ENCODE peak calls at places on chromosomes 7 and 10, in six cellular contexts. K, C, V, H, T and S are unnamed samples.

GRCh38 chr10:47165711-47166404 is 134.1 kb upstream of the GDF10 start:
- DNase-seq in K (peak; percentile 50), T (peak; percentile 70), V (no peak), C (no peak), H (no peak), S (no peak)

GRCh38 chr10:18254692-18255091 is 114.5 kb downstream of the CACNB2 start:
- DNase-seq in T (no peak), C (no peak), K (no peak), V (no peak), H (no peak), S (no peak)

GRCh38 chr7:106962751-106963150 is 81.8 kb upstream of the PRKAR2B start:
- DNase-seq in V (no peak), C (no peak), T (no peak), K (no peak), H (no peak), S (no peak)

GRCh38 chr7:94195201-94195600 is 191.0 kb upstream of the BET1 start:
- DNase-seq in T (no peak), V (no peak), K (no peak), H (no peak), C (no peak), S (no peak)

GRCh38 chr10:69961168-69961863 is 91.3 kb upstream of the MACROH2A2 start:
- DNase-seq in T (peak; percentile 38), K (no peak), H (no peak), V (no peak), C (no peak), S (no peak)

GRCh38 chr10:21364196-21365114 is 161.0 kb downstream of the SKIDA1 start:
- DNase-seq in H (peak; percentile 89), K (no peak), V (peak; percentile 32), T (peak; percentile 47), C (peak; percentile 99), S (peak; percentile 37)

GRCh38 chr7:142412551-142413193 is 154.8 kb upstream of the PRSS58 start:
- DNase-seq in H (peak; percentile 61), K (no peak), C (peak; percentile 73), V (peak; percentile 32), T (peak; percentile 52), S (peak; percentile 21)

GRCh38 chr7:40516376-40516775 is 381.6 kb downstream of the SUGCT start:
- DNase-seq in T (no peak), H (no peak), V (no peak), C (no peak), K (no peak), S (no peak)

GRCh38 chr7:127317447-127317961 is 64.8 kb upstream of the GRM8 start:
- DNase-seq in T (no peak), C (peak; percentile 3), V (no peak), H (peak; percentile 29), K (no peak), S (no peak)

GRCh38 chr7:51135576-51135975 is 181.0 kb downstream of the COBL start:
- DNase-seq in C (no peak), T (no peak), K (no peak), V (no peak), H (no peak), S (no peak)

GRCh38 chr10:66381045-66381444 is 544.8 kb upstream of the LRRTM3 start:
- DNase-seq in K (no peak), T (no peak), H (no peak), V (no peak), C (no peak), S (no peak)

GRCh38 chr7:92546856-92547497 is 18.4 kb downstream of the RBM48 start:
- DNase-seq in K (no peak), V (no peak), C (no peak), H (no peak), T (no peak), S (no peak)

GRCh38 chr10:75408512-75408881 is 6.9 kb upstream of the ZNF503 start:
- DNase-seq in T (no peak), K (peak; percentile 49), H (no peak), V (no peak), C (no peak), S (no peak)

GRCh38 chr10:69734797-69735468 is 66.8 kb upstream of the COL13A1 start:
- DNase-seq in H (no peak), K (no peak), C (no peak), V (no peak), T (no peak), S (no peak)

GRCh38 chr10:17428616-17429097 is 25.7 kb downstream of the ST8SIA6 start:
- DNase-seq in V (no peak), T (peak; percentile 71), K (peak; percentile 35), H (no peak), C (no peak), S (no peak)

GRCh38 chr10:32412499-32412853 is 33.5 kb upstream of the CCDC7 start:
- DNase-seq in H (peak; percentile 67), K (no peak), C (no peak), T (no peak), V (no peak), S (no peak)

GRCh38 chr10:22183771-22184466 is 33.9 kb downstream of the EBLN1 start:
- DNase-seq in T (no peak), V (no peak), C (no peak), H (no peak), K (no peak), S (peak; percentile 95)

GRCh38 chr10:63573068-63573697 is 52.0 kb downstream of the REEP3 start:
- DNase-seq in K (no peak), C (no peak), H (no peak), T (no peak), V (no peak), S (peak; percentile 72)

GRCh38 chr7:115924398-115924797 is 106.2 kb downstream of the TFEC start:
- DNase-seq in K (no peak), H (no peak), V (no peak), T (no peak), C (no peak), S (peak; percentile 3)

GRCh38 chr10:75399461-75400162 is 2.0 kb downstream of the ZNF503 start:
- DNase-seq in H (peak; percentile 71), K (peak; percentile 88), V (no peak), T (peak; percentile 89), C (peak; percentile 70), S (no peak)

GRCh38 chr10:6579193-6579903 is 728 bp downstream of the PRKCQ start:
- DNase-seq in H (no peak), C (peak; percentile 6), K (no peak), T (no peak), V (no peak), S (no peak)

GRCh38 chr10:66678521-66678920 is 247.3 kb upstream of the LRRTM3 start:
- DNase-seq in T (no peak), H (peak; percentile 66), K (no peak), C (no peak), V (no peak), S (no peak)

GRCh38 chr10:101050206-101051069 is 11.4 kb upstream of the KAZALD1 start:
- DNase-seq in C (peak; percentile 50), V (no peak), T (peak; percentile 89), K (peak; percentile 88), H (no peak), S (no peak)

GRCh38 chr7:134290286-134290685 is 26.4 kb downstream of the SLC35B4 start:
- DNase-seq in C (peak; percentile 64), V (no peak), H (peak; percentile 52), K (no peak), T (no peak), S (no peak)
- H3K4me3 ChIP-seq in C (no peak overlapping the region), V (no peak overlapping the region), H (no peak overlapping the region), K (no peak overlapping the region), T (no peak overlapping the region), S (no peak overlapping the region)

GRCh38 chr7:35854311-35854710 is 53.5 kb downstream of the SEPTIN7 start:
- DNase-seq in T (no peak), C (no peak), K (no peak), H (no peak), V (no peak), S (no peak)

GRCh38 chr7:35848728-35849127 is 47.9 kb downstream of the SEPTIN7 start:
- DNase-seq in K (no peak), C (no peak), H (no peak), V (no peak), T (no peak), S (no peak)

GRCh38 chr7:35846816-35847412 is 46.1 kb downstream of the SEPTIN7 start:
- DNase-seq in T (no peak), C (no peak), H (no peak), V (no peak), K (no peak), S (no peak)

GRCh38 chr7:35849954-35850353 is 49.1 kb downstream of the SEPTIN7 start:
- DNase-seq in H (no peak), K (no peak), C (no peak), T (no peak), V (no peak), S (no peak)

DNA sequence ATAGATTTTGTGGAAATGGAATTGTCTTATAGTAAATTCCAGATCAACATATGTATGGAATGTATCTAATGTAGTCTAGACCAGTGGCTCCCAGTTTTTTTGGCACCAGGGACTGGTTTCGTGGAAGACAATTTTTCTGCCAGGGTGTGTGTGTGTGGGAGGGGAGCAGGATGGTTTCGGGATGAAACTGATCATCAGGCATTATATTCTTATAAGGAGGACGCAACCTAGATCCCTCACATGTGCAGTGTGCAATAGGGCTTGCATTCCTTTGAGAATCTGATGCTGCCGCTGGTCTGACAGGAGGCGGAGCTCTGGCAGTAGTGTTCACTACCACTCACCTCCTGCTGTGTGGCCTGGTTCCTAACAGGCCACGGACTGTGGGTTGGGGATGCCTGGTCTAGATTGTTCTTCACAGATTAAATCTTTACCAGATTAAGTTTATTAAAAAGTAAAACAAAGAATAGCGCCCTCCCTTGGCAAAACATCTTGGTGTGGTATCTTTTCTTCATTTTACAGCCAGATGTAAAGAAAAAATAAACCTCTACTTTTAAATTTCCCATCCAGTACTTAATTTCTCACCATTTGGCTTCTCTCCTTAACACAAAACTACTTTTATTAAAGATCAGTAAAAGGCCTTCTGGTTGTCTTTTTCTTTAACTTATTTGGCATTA is 48.4 kb downstream of the SEPTIN7 start:
- DNase-seq in V (no peak), H (peak; percentile 33), C (no peak), T (no peak), K (no peak), S (no peak)
- TF ChIP-seq CTCF in V (no peak), H (no peak), C (no peak), T (no peak), K (no peak), S (no peak)

DNA sequence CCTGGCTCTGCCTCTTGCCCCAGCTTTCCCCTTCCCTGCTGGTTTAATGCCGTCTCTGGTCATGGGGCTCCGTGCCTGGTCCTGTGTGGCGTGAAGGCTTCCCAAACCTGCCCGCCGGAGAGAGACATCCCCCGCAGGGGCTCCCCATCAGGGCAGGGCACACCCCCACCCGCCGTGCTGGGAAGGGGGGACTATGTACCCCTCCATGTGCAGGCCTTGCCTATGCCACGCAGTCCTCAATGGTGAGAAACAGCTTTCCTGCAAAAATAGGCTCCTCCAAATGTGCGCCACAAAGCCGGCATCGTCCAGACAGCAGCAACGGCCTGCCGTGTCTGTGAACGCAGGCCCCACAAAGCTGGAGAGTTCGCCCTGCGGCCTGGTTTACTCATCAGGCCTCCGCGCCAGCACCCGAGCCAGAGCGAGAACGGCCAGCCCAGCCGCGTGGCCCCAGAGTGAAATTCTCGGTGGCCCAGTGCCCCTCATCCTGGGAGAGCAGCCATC is 313.4 kb downstream of the DNAJB6 start:
- DNase-seq in V (no peak), C (no peak), T (no peak), H (no peak), K (no peak), S (no peak)
- H3K4me3 ChIP-seq in V (no peak overlapping the region), C (no peak overlapping the region), T (no peak overlapping the region), H (no peak overlapping the region), K (no peak overlapping the region), S (no peak overlapping the region)

DNA sequence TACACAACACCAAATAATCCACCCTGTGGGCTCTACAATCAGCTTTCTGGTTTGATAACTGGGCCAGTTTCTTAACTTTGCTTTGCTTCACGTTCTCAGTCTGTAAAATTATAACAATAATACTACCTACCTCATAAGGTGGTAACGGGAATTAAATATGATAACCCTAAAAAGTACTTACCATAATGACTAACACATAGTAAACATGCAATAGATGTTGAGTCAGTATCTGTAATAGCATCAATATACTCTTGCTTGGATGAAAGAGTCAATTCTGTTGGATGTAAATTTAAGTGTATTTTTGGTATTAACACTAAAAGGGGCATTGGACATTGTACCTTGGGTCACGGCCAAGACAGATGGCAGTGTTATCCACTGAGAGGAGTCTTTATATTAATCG is 160.5 kb downstream of the FOXP2 start:
- DNase-seq in V (no peak), H (no peak), T (no peak), C (no peak), K (no peak), S (no peak)
- TF ChIP-seq CTCF in V (no peak), H (no peak), T (no peak), C (no peak), K (no peak), S (no peak)